ENCODE peak calls at places on chromosomes 16 and 17, in nine cellular contexts. K, T, A, J, Q, N, O, D and L are unnamed samples.

GRCh38 chr16:21150375-21151001 is at the start of gene DNAH3:
- DNase-seq in A (peak), D (no peak), J (no peak), N (no peak), T (peak), K (no peak), Q (no peak), O (no peak), L (peak)

GRCh38 chr16:29857133-29857760 is 5.8 kb downstream of the CDIPT start:
- DNase-seq in O (no peak), K (no peak), A (no peak), D (no peak), J (no peak), T (no peak), Q (no peak), N (no peak), L (no peak)

GRCh38 chr16:11797957-11798299 is 870 bp upstream of the ZC3H7A start:
- DNase-seq in J (no peak), T (no peak), Q (no peak), O (no peak), K (no peak), D (no peak), A (no peak), N (no peak), L (no peak)

GRCh38 chr17:78977992-78978973 is 1.4 kb downstream of the LGALS3BP start:
- DNase-seq in N (no peak), Q (no peak), O (peak), A (no peak), J (no peak), T (no peak), K (no peak), D (peak), L (no peak)

GRCh38 chr17:12047977-12048376 is 27.3 kb downstream of the MAP2K4 start:
- DNase-seq in N (no peak), K (no peak), J (no peak), D (no peak), Q (no peak), O (no peak), T (no peak), A (no peak), L (no peak)

GRCh38 chr16:57562669-57563486 is 20.4 kb downstream of the ADGRG5 start:
- DNase-seq in T (no peak), N (no peak), D (no peak), O (no peak), K (no peak), A (no peak), J (no peak), Q (no peak), L (no peak)

GRCh38 chr17:78611636-78612035 is 34.4 kb upstream of the DNAH17 start:
- DNase-seq in N (no peak), O (no peak), K (no peak), T (no peak), Q (peak), D (no peak), A (no peak), J (no peak), L (no peak)

GRCh38 chr16:74601131-74601871 is 5.6 kb downstream of the GLG1 start:
- DNase-seq in Q (no peak), A (no peak), K (no peak), T (no peak), D (no peak), O (peak), N (no peak), J (no peak), L (no peak)

GRCh38 chr17:39116224-39116623 is 35.2 kb downstream of the PLXDC1 start:
- DNase-seq in J (no peak), N (peak), Q (no peak), O (no peak), A (no peak), D (no peak), T (no peak), K (no peak), L (no peak)

GRCh38 chr17:29004081-29004692 is 1.6 kb downstream of the SEZ6 start:
- DNase-seq in J (no peak), T (no peak), Q (peak), N (no peak), D (no peak), A (no peak), K (no peak), O (no peak), L (no peak)

GRCh38 chr16:85403693-85404092 is 209.4 kb upstream of the GSE1 start:
- DNase-seq in O (no peak), D (no peak), Q (no peak), A (no peak), T (no peak), K (no peak), N (no peak), J (no peak), L (no peak)

GRCh38 chr17:34166394-34166793 is 88.7 kb upstream of the CCL2 start:
- DNase-seq in Q (no peak), T (no peak), A (no peak), D (no peak), O (no peak), N (no peak), K (no peak), J (no peak), L (no peak)

GRCh38 chr17:44279586-44280344 is 11.8 kb upstream of the SLC4A1 start:
- DNase-seq in T (peak), Q (peak), N (peak), D (peak), J (peak), O (peak), K (peak), A (peak), L (peak)

GRCh38 chr16:66522816-66523590 is 26.9 kb downstream of the TK2 start:
- DNase-seq in O (no peak), K (no peak), A (no peak), J (no peak), D (no peak), N (no peak), T (no peak), Q (no peak), L (no peak)